ENCODE peak calls at places on chromosomes 12 and 14, in eight cellular contexts. M, U, P, F, J, C, Q and Z are unnamed samples.

GRCh38 chr14:90816686-90817436 is 631 bp upstream of the TTC7B start:
- DNase-seq in M (no peak), U (no peak), P (no peak), F (no peak), J (no peak), C (no peak), Q (no peak), Z (no peak)

GRCh38 chr12:105738036-105738435 is 400.7 kb downstream of the NUAK1 start:
- DNase-seq in M (no peak), U (no peak), P (no peak), F (no peak), J (no peak), C (no peak), Q (no peak), Z (peak; percentile 24)

GRCh38 chr12:80241576-80242273 is 142.4 kb downstream of the OTOGL start:
- DNase-seq in M (no peak), U (no peak), P (no peak), F (no peak), J (no peak), C (no peak), Q (no peak), Z (no peak)

GRCh38 chr14:93984987-93985410 is 8.6 kb upstream of the ASB2 start:
- DNase-seq in M (no peak), U (peak; percentile 77), P (peak; percentile 27), F (peak; percentile 80), J (no peak), C (no peak), Q (no peak), Z (no peak)

GRCh38 chr14:55139696-55140509 is 10.9 kb downstream of the LGALS3 start:
- DNase-seq in M (no peak), U (no peak), P (no peak), F (no peak), J (no peak), C (no peak), Q (no peak), Z (no peak)

GRCh38 chr12:6167327-6168280 is 32.6 kb upstream of the CD9 start:
- DNase-seq in M (peak; percentile 44), U (peak; percentile 30), P (peak; percentile 87), F (peak; percentile 79), J (peak; percentile 80), C (peak; percentile 62), Q (no peak), Z (peak; percentile 80)

GRCh38 chr12:41940571-41940970 is 204.1 kb downstream of the GXYLT1 start:
- DNase-seq in M (no peak), U (no peak), P (no peak), F (no peak), J (no peak), C (no peak), Q (no peak), Z (no peak)

GRCh38 chr12:102669056-102669455 is 188.7 kb upstream of the IGF1 start:
- DNase-seq in M (no peak), U (no peak), P (no peak), F (no peak), J (no peak), C (no peak), Q (no peak), Z (no peak)

GRCh38 chr12:5503774-5504173 is 71.9 kb downstream of the NTF3 start:
- DNase-seq in M (no peak), U (no peak), P (no peak), F (peak; percentile 58), J (peak; percentile 77), C (no peak), Q (no peak), Z (no peak)

GRCh38 chr14:99289394-99290189 is 17.6 kb upstream of the BCL11B start:
- DNase-seq in M (no peak), U (no peak), P (no peak), F (no peak), J (no peak), C (no peak), Q (no peak), Z (no peak)

GRCh38 chr12:76878045-76878898 is 547 bp downstream of the CSRP2 start:
- DNase-seq in M (no peak), U (peak; percentile 23), P (peak; percentile 23), F (no peak), J (peak; percentile 70), C (no peak), Q (no peak), Z (peak; percentile 63)

GRCh38 chr12:48869191-48869590 is 3.5 kb upstream of the RND1 start:
- DNase-seq in M (no peak), U (no peak), P (no peak), F (no peak), J (no peak), C (no peak), Q (no peak), Z (no peak)
- TF ChIP-seq POLR2AphosphoS5 in M (no peak), U (no peak), P (no peak), F (no peak), J (no peak), C (no peak), Q (no peak), Z (no peak)

DNA sequence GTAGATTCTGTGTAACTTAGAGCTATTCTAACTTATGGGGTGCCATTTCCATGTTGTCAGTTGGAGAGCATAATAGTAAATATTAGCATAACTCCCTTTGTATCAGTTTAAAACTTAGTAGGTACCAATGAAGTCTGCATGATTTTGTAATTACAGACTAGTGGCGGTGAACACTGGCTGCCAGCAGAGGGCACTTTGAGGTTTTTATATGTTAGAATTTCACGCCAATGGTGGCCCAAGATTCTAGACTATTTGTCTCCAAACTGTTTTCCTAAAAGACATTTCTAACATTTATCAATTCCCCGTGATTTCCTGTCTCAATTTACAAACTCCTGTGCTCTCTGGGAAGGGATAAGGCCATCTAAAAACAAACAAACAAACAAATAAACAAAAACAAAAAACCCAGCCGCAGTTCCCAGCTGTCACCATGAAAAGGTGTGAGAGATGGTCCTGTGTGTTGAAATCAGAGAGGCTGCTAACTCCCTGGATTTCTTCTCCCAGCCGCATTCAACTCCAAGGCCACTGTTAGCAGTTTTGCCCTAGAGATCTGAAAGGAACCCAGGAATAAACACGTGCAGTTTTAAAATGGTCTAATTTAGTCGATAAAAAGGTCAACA is 57.6 kb downstream of the BRMS1L start:
- DNase-seq in M (peak; percentile 54), U (peak; percentile 50), P (peak; percentile 34), F (no peak), J (no peak), C (no peak), Q (no peak), Z (no peak)
- TF ChIP-seq EP300 in M (no peak), U (no peak), P (no peak), F (no peak), J (no peak), C (no peak), Q (no peak), Z (no peak)

DNA sequence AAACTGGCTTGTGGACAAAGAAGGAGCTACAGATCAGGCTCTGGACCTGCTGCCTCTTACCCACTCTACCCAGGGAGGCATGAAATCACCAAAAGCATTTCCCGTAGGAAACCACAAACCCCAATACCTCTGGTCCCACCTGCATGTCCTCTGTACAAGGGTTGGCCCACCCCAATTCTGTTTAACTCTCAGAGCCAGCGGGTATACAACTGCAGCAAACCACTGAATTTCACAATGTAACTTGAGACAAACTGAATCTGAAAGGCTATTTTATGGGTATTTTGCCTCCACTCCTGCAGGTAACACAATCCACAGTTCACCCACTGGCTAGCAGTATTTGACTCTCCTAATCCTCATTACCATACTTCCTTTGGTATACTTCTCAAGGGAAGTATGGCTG is 16.5 kb downstream of the SIX1 start:
- DNase-seq in M (no peak), U (no peak), P (no peak), F (no peak), J (no peak), C (peak; percentile 30), Q (no peak), Z (no peak)
- H3K4me1 ChIP-seq in M (peaks cover 8% of the 10 kb centered on the region), U (no peaks in the 10 kb centered on the region), P (peaks cover 7% of the 10 kb centered on the region), F (peaks cover 5% of the 10 kb centered on the region), J (peaks cover 6% of the 10 kb centered on the region), C (peaks cover 8% of the 10 kb centered on the region), Q (peaks cover 5% of the 10 kb centered on the region), Z (peaks cover 5% of the 10 kb centered on the region)

DNA sequence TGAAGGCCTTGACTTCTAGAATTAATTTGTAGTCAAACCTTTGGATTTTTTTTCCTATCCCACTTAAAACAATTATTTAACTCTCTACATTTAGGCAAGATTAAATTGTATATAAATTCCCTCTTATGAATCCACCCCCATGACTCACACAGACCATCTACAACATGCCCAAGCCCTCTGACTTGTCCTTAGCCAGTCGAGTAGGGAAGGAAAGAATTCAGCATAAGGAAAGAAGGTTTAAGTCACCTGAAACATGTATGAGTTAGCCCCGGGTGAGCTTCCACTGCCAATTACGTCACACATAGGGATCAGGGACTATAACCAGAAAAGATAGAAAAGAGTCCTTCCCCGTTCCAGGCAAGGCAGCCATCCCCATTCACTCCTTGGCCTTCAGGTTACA is 14.9 kb upstream of the RESF1 start:
- DNase-seq in M (no peak), U (no peak), P (no peak), F (no peak), J (no peak), C (no peak), Q (no peak), Z (no peak)
- TF ChIP-seq POLR2AphosphoS5 in M (no peak), U (no peak), P (no peak), F (no peak), J (no peak), C (no peak), Q (no peak), Z (no peak)

GRCh38 chr14:104195361-104195760 is 57.0 kb downstream of the KIF26A start:
- DNase-seq in M (no peak), U (no peak), P (no peak), F (no peak), J (no peak), C (no peak), Q (no peak), Z (no peak)

GRCh38 chr14:104192883-104193245 is 54.5 kb downstream of the KIF26A start:
- DNase-seq in M (no peak), U (no peak), P (no peak), F (no peak), J (no peak), C (no peak), Q (no peak), Z (no peak)

GRCh38 chr14:104195854-104196253 is 57.5 kb downstream of the KIF26A start:
- DNase-seq in M (no peak), U (no peak), P (no peak), F (no peak), J (no peak), C (no peak), Q (no peak), Z (no peak)

GRCh38 chr14:104194016-104194415 is 55.6 kb downstream of the KIF26A start:
- DNase-seq in M (no peak), U (no peak), P (no peak), F (no peak), J (no peak), C (no peak), Q (no peak), Z (no peak)

DNA sequence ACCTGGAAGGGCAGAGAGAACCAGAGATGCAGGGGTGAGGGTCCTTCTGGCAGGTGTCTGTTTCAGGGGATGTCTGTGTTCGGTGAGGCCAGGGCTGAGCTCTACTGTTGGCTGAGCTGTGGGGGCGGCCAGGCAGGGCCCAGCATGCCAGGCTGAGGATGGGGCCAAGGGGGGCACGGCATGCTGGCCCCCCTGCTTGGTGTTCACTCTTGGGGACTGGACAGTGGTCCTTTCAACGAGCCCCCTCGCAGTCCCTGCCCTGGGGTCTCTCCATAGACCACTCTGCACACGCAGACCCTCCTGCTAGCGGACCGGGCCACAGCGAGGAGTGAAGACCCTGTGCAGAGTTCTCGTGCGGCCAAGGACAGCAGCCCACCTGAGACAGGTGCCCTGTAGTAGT is 56.3 kb downstream of the KIF26A start:
- DNase-seq in M (no peak), U (no peak), P (no peak), F (no peak), J (no peak), C (no peak), Q (no peak), Z (peak; percentile 58)
- TF ChIP-seq EP300 in M (no peak), U (no peak), P (no peak), F (no peak), J (no peak), C (no peak), Q (no peak), Z (no peak)